ENCODE peak calls at places on chromosomes 5 and 9, in six cellular contexts. S is brain microvascular endothelial cell, J is AG04450, F is neural progenitor cell, V is heart right ventricle, N is lower lobe of right lung. U is an unnamed sample.
A peak's percentile ranks its signal among the peaks of the same experiment; 100 is the strongest.

GRCh38 chr5:148956632-148957385 is 106.1 kb downstream of the SH3TC2 start:
- DNase-seq in S (no peak), J (no peak), F (no peak), V (no peak), N (no peak), U (no peak)

GRCh38 chr9:24672336-24672735 is 126.6 kb upstream of the IZUMO3 start:
- DNase-seq in S (no peak), J (no peak), F (no peak), V (no peak), N (no peak), U (no peak)

GRCh38 chr5:58751222-58751621 is 168.3 kb downstream of the RAB3C start:
- DNase-seq in S (peak; percentile 60), J (no peak), F (no peak), V (no peak), N (no peak), U (peak; percentile 20)

GRCh38 chr9:134189475-134190231 is 25.3 kb upstream of the RNU6ATAC start:
- DNase-seq in S (no peak), J (no peak), F (no peak), V (no peak), N (no peak), U (no peak)

GRCh38 chr5:134490255-134490924 is 35.1 kb upstream of the JADE2 start:
- DNase-seq in S (no peak), J (no peak), F (no peak), V (no peak), N (no peak), U (no peak)

GRCh38 chr5:39498247-39498952 is 73.6 kb upstream of the DAB2 start:
- DNase-seq in S (peak; percentile 31), J (no peak), F (no peak), V (no peak), N (no peak), U (peak; percentile 84)

GRCh38 chr5:90169078-90169477 is 240.5 kb downstream of the CETN3 start:
- DNase-seq in S (no peak), J (no peak), F (no peak), V (no peak), N (peak; percentile 39), U (no peak)

GRCh38 chr5:126777257-126777973 is 479 bp downstream of the LMNB1 start:
- DNase-seq in S (peak; percentile 51), J (peak; percentile 23), F (peak; percentile 83), V (peak; percentile 17), N (peak; percentile 77), U (peak; percentile 72)

GRCh38 chr9:97666907-97667686 is 30.0 kb downstream of the XPA start:
- DNase-seq in S (no peak), J (no peak), F (no peak), V (no peak), N (no peak), U (no peak)

GRCh38 chr9:78592866-78593265 is 295.9 kb downstream of the PSAT1 start:
- DNase-seq in S (peak; percentile 48), J (no peak), F (no peak), V (no peak), N (no peak), U (peak; percentile 60)

DNA sequence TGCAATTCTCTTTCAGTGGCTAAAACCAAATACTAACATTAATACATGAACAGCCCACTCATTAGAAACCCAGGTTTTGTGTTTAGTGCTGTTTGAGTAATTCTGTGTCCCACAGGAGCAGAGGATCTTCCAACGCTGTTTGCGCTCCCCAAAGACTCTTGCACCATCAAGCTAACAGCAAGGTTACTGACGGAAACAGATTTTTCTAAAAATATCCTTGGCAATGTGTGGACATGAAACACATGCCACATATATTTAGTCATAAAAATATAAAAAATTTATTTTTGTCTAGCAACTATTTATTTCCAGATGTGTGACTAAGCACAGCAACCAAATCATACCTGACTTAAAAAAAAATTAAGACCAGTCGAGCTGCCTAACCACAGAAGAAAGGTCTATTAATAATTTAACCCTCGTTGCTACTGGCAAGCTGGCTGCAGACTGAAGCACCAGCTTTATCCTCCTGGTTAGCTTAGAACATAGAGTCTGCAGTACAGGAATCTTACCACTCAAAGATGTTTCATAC is 272.7 kb downstream of the EPB41L4A start:
- DNase-seq in S (peak; percentile 79), J (peak; percentile 64), F (no peak), V (peak; percentile 41), N (no peak), U (peak; percentile 94)
- TF ChIP-seq CTCF in S (peak; percentile 15), J (no peak), F (no peak), V (no peak), N (no peak), U (peak; percentile 27)

GRCh38 chr5:64691333-64691732 is 1.0 kb downstream of the SHISAL2B start:
- DNase-seq in S (no peak), J (no peak), F (peak; percentile 47), V (no peak), N (no peak), U (no peak)
- H3K4me3 ChIP-seq in S (no peak overlapping the region), J (no peak overlapping the region), F (peak overlapping the region; percentile 68), V (no peak overlapping the region), N (no peak overlapping the region), U (no peak overlapping the region)

GRCh38 chr9:80026121-80026520 is 454.4 kb downstream of the TLE4 start:
- DNase-seq in S (no peak), J (no peak), F (no peak), V (no peak), N (no peak), U (no peak)

GRCh38 chr9:80028501-80028900 is 456.7 kb downstream of the TLE4 start:
- DNase-seq in S (no peak), J (no peak), F (peak; percentile 28), V (no peak), N (no peak), U (no peak)

GRCh38 chr9:80020530-80020929 is 448.8 kb downstream of the TLE4 start:
- DNase-seq in S (no peak), J (no peak), F (no peak), V (no peak), N (no peak), U (no peak)

GRCh38 chr9:80020056-80020455 is 448.3 kb downstream of the TLE4 start:
- DNase-seq in S (no peak), J (no peak), F (no peak), V (no peak), N (no peak), U (no peak)

DNA sequence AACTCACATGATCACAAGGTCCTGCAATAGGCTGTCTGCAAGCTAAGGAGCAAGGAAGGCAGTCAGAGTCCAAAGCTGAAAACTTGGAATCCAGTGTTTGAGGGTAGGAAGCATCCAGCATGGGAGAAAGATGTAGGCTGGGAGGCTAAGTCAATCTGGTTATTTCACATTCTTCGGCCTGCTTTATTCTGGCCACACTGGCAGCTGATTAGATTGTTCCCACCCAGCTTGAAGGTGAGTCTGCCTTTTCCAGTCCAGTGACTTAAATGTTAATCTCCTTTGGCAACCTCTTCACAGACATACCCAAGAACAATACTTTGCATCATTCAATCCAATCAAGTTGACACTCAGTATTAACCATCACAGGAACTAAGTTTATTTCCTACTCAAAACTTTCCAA is 453.4 kb downstream of the TLE4 start:
- DNase-seq in S (no peak), J (no peak), F (no peak), V (no peak), N (no peak), U (no peak)
- TF ChIP-seq CTCF in S (no peak), J (no peak), F (no peak), V (no peak), N (no peak), U (no peak)

DNA sequence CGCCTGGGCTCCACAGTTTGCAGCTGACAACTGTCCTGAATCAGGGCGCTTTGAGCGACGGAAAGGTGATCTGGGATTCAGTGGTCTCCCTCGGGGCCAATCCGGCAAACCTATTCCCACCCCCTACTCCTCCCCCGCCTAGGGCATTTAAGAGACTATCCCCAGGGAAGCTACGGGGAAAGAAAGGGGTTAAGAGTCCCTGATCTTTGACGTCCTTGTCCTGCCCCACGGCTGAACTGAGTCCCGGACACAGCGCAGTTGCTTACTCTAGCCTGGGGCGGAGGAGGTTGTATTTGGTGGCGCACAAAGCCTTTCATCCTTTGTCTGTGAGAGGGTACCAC is 3.4 kb downstream of the RORB start:
- DNase-seq in S (no peak), J (no peak), F (peak; percentile 52), V (no peak), N (no peak), U (peak; percentile 2)
- H3K4me3 ChIP-seq in S (peak overlapping the region; percentile 66), J (no peak overlapping the region), F (peak overlapping the region; percentile 71), V (no peak overlapping the region), N (peak overlapping the region; percentile 64), U (peak overlapping the region; percentile 73)

GRCh38 chr5:131170540-131171275 is at the start of gene LYRM7:
- DNase-seq in S (peak; percentile 99), J (peak; percentile 96), F (peak; percentile 100), V (peak; percentile 98), N (peak; percentile 97), U (peak; percentile 100)
- TF ChIP-seq CTCF in S (peak; percentile 19), J (peak; percentile 3), F (no peak), V (no peak), N (no peak), U (peak; percentile 14)

GRCh38 chr5:55625913-55626312 is 86.2 kb downstream of the SLC38A9 start:
- DNase-seq in S (no peak), J (no peak), F (no peak), V (no peak), N (no peak), U (no peak)
- H3K4me3 ChIP-seq in S (no peak overlapping the region), J (no peak overlapping the region), F (no peak overlapping the region), V (no peak overlapping the region), N (no peak overlapping the region), U (no peak overlapping the region)

GRCh38 chr5:42001673-42002072 is 76.6 kb downstream of the FBXO4 start:
- DNase-seq in S (no peak), J (no peak), F (no peak), V (no peak), N (no peak), U (no peak)
- TF ChIP-seq CTCF in S (no peak), J (no peak), F (no peak), V (no peak), N (no peak), U (no peak)

DNA sequence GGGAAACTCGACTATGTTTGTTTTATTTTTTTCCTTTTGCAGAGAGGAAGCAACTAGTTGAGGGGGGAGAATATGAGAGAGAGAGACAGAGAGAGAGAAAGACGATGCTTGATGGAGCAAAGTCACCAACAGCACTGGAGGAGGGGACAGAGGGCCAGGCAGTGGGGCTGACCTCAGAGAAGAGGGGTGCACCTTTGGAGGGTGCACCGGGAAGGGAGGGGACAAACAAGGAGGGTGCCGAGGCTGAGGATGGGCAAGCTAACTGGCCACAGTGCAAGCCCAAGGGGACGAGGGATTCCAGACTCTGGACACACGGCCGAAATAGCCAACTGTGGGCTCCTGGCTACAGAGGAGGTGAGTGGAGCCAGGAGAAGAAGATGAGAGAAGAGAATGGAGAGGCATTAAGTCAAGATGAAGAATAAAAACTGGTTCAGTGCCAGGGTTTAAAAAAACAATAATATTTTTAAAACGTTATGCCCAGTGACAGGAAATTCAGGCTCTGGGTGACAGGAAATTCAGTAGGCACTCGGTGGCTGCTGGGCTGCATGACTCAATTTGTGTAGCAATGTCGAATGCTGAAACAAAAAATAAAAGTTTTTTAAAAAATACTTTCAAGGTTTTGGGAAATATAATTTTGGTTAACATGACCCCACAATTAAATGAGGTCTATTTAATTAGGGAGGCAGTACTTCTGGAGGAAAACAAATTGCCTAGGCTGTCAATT is 13.3 kb upstream of the GLRX start:
- DNase-seq in S (no peak), J (no peak), F (no peak), V (no peak), N (no peak), U (no peak)
- H3K4me3 ChIP-seq in S (no peak overlapping the region), J (no peak overlapping the region), F (no peak overlapping the region), V (no peak overlapping the region), N (peak overlapping the region; percentile 62), U (peak overlapping the region; percentile 28)

GRCh38 chr9:3608011-3608410 is 82.2 kb upstream of the RFX3 start:
- DNase-seq in S (no peak), J (no peak), F (no peak), V (no peak), N (no peak), U (no peak)
- TF ChIP-seq CTCF in S (no peak), J (no peak), F (no peak), V (no peak), N (no peak), U (no peak)

U was measured in choroid plexus epithelial cell.